ENCODE peak calls at places on chromosome 16, in nine cellular contexts. P is ovary, M is right lobe of liver, R is dorsolateral prefrontal cortex, I is pancreas, A is foreskin fibroblast, Q is AG04450, V is AG10803, C is IMR-90. X is an unnamed sample.

GRCh38 chr16:15650698-15651161 is 685 bp downstream of the NDE1 start:
- DNase-seq in A (peak), R (no peak), M (no peak), Q (no peak), C (peak), P (peak), I (no peak), V (no peak), X (no peak)

GRCh38 chr16:75377971-75378386 is 55.3 kb downstream of the CFDP1 start:
- DNase-seq in M (no peak), Q (peak), P (peak), R (no peak), V (peak), I (no peak), C (peak), A (peak), X (peak)

GRCh38 chr16:85350973-85351372 is 238.7 kb upstream of the CIBAR2 start:
- DNase-seq in A (peak), Q (peak), C (peak), P (peak), V (peak), M (peak), I (peak), R (peak), X (peak)

GRCh38 chr16:78606572-78606971 is 507.1 kb downstream of the WWOX start:
- DNase-seq in C (no peak), R (no peak), Q (no peak), P (no peak), M (no peak), V (no peak), A (no peak), I (no peak), X (no peak)

GRCh38 chr16:27618140-27618539 is 68.2 kb downstream of the KATNIP start:
- DNase-seq in C (no peak), Q (no peak), R (no peak), V (no peak), A (no peak), I (no peak), M (no peak), P (no peak), X (no peak)

GRCh38 chr16:79564594-79565210 is 35.8 kb downstream of the MAF start:
- DNase-seq in P (no peak), M (peak), A (no peak), Q (no peak), C (no peak), R (no peak), V (no peak), I (no peak), X (no peak)

GRCh38 chr16:72270531-72270930 is 98.6 kb upstream of the PMFBP1 start:
- DNase-seq in C (no peak), V (peak), P (no peak), A (peak), R (no peak), I (no peak), Q (no peak), M (no peak), X (no peak)

GRCh38 chr16:23119570-23119969 is 29.7 kb downstream of the USP31 start:
- DNase-seq in A (peak), M (no peak), Q (no peak), I (no peak), V (peak), P (no peak), R (no peak), C (peak), X (peak)

GRCh38 chr16:3074860-3075545 is 9.6 kb downstream of the IL32 start:
- DNase-seq in P (no peak), V (no peak), Q (no peak), C (no peak), A (no peak), R (no peak), I (no peak), M (no peak), X (no peak)

GRCh38 chr16:1637526-1637925 is 25.4 kb downstream of the CRAMP1 start:
- DNase-seq in Q (no peak), M (no peak), A (no peak), I (no peak), V (no peak), P (no peak), C (no peak), R (no peak), X (no peak)

GRCh38 chr16:82583415-82583814 is 43.4 kb upstream of the CDH13 start:
- DNase-seq in C (peak), I (no peak), R (no peak), V (peak), P (no peak), A (no peak), Q (no peak), M (no peak), X (peak)

GRCh38 chr16:48347980-48348379 is 37.2 kb downstream of the SIAH1 start:
- DNase-seq in R (peak), P (no peak), Q (no peak), I (no peak), M (no peak), V (no peak), A (no peak), C (no peak), X (no peak)

GRCh38 chr16:26005336-26005735 is 313.6 kb downstream of the HS3ST4 start:
- DNase-seq in A (no peak), M (no peak), P (no peak), V (no peak), I (no peak), C (no peak), Q (no peak), R (no peak), X (no peak)

GRCh38 chr16:82638095-82638798 is 11.5 kb downstream of the CDH13 start:
- DNase-seq in P (no peak), R (no peak), C (peak), V (peak), I (no peak), Q (no peak), A (peak), M (no peak), X (peak)

GRCh38 chr16:73095885-73096341 is 48.0 kb upstream of the ZFHX3 start:
- DNase-seq in P (no peak), M (no peak), Q (no peak), I (no peak), C (no peak), A (no peak), R (no peak), V (no peak), X (no peak)

GRCh38 chr16:48441863-48442279 is 56.7 kb upstream of the SIAH1 start:
- DNase-seq in P (no peak), A (no peak), M (no peak), C (no peak), V (no peak), R (no peak), I (no peak), Q (no peak), X (no peak)

GRCh38 chr16:17277981-17278381 is 192.8 kb downstream of the XYLT1 start:
- DNase-seq in P (peak), C (peak), Q (no peak), V (no peak), I (peak), A (no peak), R (no peak), M (no peak), X (no peak)

GRCh38 chr16:635573-636205 is 416 bp downstream of the METTL26 start:
- DNase-seq in V (no peak), A (peak), R (no peak), Q (no peak), P (no peak), I (peak), M (no peak), C (no peak), X (no peak)

GRCh38 chr16:28951410-28951943 is 740 bp downstream of the NFATC2IP start:
- DNase-seq in Q (no peak), I (no peak), C (no peak), V (no peak), R (no peak), A (no peak), M (no peak), P (no peak), X (peak)

GRCh38 chr16:1816396-1817275 is 10.0 kb downstream of the HAGH start:
- DNase-seq in Q (no peak), R (no peak), P (no peak), C (no peak), I (no peak), M (peak), V (no peak), A (no peak), X (no peak)

GRCh38 chr16:27729516-27730304 is 179.8 kb downstream of the KATNIP start:
- DNase-seq in Q (no peak), V (no peak), A (peak), M (no peak), P (no peak), C (peak), I (no peak), R (no peak), X (peak)

DNA sequence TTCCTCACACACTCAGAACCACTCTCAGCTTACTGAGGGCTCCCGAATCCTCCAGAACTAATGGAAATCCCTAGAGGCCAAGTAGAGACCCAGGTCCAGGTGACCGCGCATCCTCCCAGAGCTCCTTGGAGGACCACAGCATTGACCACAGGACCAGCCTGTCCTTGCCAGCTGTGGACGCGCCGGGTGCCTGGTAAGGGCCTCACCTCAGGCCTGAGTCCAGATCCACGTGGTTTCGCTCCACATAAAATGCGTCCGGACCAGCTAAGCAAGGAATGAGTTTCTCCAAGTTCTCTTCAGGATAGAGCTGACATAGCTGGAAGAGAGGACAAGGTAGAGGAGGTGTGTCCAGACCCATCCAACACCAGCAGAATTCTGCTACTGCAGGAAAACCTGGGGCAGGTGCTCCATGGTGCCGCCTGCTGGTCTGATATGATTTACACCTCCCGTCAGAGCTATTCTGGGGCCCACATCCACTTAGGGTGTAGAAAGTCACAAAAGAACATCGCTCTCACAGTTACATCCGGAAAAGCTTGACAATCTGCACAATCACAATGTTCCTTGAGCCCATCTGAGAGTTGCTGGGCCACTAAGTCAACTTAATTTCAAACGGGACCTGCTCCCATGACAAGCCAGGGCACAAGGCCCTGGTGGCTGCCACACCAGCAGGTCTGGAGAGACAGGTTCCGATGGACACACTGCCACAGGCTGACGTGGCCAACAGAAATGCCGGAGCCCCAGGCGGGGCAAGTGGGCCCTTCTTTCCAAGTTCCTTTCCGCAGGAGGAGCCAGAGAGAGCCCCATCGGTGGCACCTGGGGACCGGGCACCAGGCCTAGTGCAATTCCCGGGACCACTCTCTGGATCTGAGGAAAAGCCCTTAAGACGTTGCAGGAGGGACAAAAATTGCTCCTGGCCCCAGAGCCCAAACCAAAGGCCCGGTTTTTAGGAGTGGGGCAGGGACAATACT is 28.5 kb downstream of the MAP1LC3B start:
- DNase-seq in I (no peak), Q (no peak), P (no peak), C (no peak), A (no peak), R (no peak), V (no peak), M (no peak), X (no peak)
- TF ChIP-seq CTCF in I (no peak), Q (no peak), P (no peak), C (no peak), A (peak), R (no peak), V (peak), M (peak), X (peak)

GRCh38 chr16:68447721-68448359 is 468 bp downstream of the SMPD3 start:
- DNase-seq in M (no peak), C (no peak), R (peak), A (no peak), Q (no peak), I (no peak), P (no peak), V (no peak), X (no peak)
- H3K4me3 ChIP-seq in M (peak), C (peak), R (peak), A (peak), Q (peak), I (peak), P (peak), V (peak), X (peak)

GRCh38 chr16:30956601-30957455 is 726 bp upstream of the SETD1A start:
- DNase-seq in Q (no peak), I (peak), V (peak), P (peak), M (peak), C (peak), R (peak), A (peak), X (peak)
- TF ChIP-seq CTCF in Q (peak), I (no peak), V (peak), P (no peak), M (no peak), C (peak), R (peak), A (peak), X (peak)

DNA sequence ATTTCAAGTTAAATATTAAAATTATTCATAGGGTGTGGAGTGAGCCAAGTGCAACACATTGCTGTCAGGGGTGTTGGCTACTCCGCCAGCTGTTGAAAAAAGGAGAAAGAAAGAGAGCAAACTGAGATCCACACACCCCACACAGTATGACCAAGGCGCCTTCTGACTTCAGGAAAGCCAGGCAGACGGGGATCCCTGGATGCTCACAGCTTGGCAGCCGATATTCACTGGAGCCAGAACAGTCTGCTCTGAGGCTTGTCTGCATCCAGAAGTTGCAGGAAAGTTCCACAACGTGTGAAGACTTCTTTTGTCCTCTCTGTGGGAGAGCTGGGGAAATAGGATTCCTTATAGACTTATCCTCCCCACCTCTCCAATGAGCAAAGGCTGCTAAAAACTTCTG is 9.2 kb downstream of the CHD9NB start:
- DNase-seq in Q (no peak), C (no peak), R (peak), V (no peak), I (no peak), A (peak), P (no peak), M (no peak), X (no peak)
- H3K4me3 ChIP-seq in Q (no peak), C (no peak), R (no peak), V (no peak), I (peak), A (no peak), P (no peak), M (no peak), X (peak)

GRCh38 chr16:21097151-21097550 is 53.5 kb downstream of the DNAH3 start:
- DNase-seq in I (no peak), R (no peak), P (no peak), Q (no peak), M (no peak), C (peak), V (peak), A (peak), X (peak)

GRCh38 chr16:21104124-21104860 is 46.4 kb downstream of the DNAH3 start:
- DNase-seq in M (no peak), A (peak), V (peak), R (no peak), C (peak), I (no peak), P (no peak), Q (no peak), X (no peak)

GRCh38 chr16:21100447-21100846 is 50.2 kb downstream of the DNAH3 start:
- DNase-seq in P (no peak), V (peak), A (peak), R (no peak), Q (peak), I (no peak), M (no peak), C (peak), X (peak)

DNA sequence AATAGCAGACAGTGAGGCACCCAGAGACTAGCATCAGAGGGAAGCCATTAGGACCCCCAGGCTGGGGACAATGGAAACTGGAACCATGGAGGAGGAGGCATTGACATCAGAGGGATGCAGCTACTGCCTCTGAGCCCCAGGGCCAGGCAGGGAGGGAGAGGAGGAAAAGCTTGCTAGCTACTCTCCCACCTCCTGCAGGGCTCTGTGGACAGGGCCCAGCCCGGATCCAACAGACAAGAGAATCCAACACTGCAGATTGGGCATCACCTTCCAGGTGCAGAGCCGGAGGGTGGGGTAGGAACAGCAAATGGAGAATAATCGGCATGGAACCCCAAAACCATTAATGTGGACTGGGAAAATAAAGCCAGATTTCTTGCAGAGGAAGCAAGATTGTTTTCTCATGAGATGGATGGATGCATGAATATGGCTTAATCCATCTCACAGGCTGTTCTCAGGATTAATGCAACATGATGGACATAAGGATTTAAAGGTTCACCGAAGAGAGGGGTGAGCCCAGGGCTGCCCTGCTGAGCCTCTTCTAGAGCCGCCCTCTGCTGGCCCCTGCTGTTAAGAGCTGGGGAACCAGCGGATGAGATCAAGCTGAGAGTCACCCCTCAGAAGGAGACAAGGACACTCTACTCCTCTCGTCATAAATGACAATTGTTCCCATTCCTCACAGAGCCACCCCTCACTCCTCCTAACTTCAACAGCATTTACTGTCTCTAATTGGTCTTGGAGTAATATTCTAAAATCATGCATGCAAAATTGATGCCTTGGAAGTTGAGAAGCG is 48.8 kb downstream of the DNAH3 start:
- DNase-seq in C (peak), V (peak), A (peak), R (no peak), Q (no peak), I (peak), M (no peak), P (no peak), X (peak)
- TF ChIP-seq CTCF in C (peak), V (peak), A (peak), R (no peak), Q (peak), I (no peak), M (peak), P (no peak), X (peak)

GRCh38 chr16:4409081-4409932 is 7.1 kb downstream of the CORO7 start:
- DNase-seq in C (no peak), P (no peak), A (peak), Q (no peak), I (no peak), M (no peak), V (no peak), R (no peak), X (peak)
- H3K4me3 ChIP-seq in C (no peak), P (no peak), A (no peak), Q (no peak), I (no peak), M (no peak), V (no peak), R (no peak), X (no peak)

DNA sequence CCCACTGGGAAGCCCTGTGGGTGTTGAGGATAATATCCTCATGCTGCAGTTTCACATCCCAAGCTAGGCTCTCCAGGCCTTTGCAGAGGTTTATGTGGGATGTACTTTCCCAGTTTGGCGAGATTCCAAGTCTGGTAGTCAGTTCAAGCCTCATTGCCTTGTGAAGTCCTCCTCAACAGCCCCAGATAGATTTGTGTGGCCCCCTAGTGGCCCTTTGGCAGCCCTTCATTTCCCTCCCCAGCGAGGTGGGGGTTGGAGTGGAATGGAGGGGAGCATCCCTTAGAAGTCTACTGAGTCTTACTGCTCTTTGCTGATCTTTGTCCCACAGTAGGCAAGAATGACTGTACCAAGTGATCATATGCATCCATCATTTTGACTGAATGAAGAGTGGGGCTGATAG is 137.9 kb downstream of the CDH11 start:
- DNase-seq in C (peak), I (peak), V (peak), A (peak), Q (peak), M (no peak), P (peak), R (no peak), X (peak)
- TF ChIP-seq CTCF in C (peak), I (no peak), V (peak), A (peak), Q (peak), M (no peak), P (no peak), R (peak), X (peak)

GRCh38 chr16:55760665-55761035 is 72.2 kb downstream of the CES1 start:
- DNase-seq in C (no peak), I (no peak), V (no peak), A (no peak), Q (no peak), M (no peak), P (no peak), R (no peak), X (no peak)
- H3K4me3 ChIP-seq in C (no peak), I (no peak), V (no peak), A (no peak), Q (no peak), M (peak), P (no peak), R (no peak), X (no peak)

DNA sequence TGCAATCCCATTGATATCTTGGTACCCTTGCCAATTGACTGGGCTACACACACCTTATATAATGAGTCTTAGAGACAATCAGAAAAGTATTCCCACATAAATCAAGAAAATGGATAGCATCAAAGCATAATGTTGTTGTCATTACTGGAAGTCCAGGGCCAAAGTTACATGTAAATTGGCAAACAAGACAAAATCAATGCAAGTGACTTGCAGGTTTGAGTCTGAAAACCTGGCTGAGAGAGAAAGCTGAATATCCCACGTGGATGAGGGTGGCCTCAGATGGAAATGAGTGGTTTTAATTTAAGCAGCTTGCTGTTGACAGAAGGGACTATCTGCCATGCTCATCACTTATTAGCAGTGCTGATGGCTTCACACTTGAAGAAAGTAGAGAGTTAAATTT is 324.0 kb upstream of the MON1B start:
- DNase-seq in P (no peak), I (no peak), V (no peak), A (no peak), C (no peak), R (no peak), Q (no peak), M (no peak), X (no peak)
- TF ChIP-seq CTCF in P (no peak), I (no peak), V (no peak), A (no peak), C (no peak), R (no peak), Q (no peak), M (no peak), X (no peak)